ENCODE peak calls at places on chromosomes 3 and 15, in seven cellular contexts. X is cardiac muscle cell; N is MG63; U is brain microvascular endothelial cell; T is GM13977; Q is activated CD8-positive, alpha-beta memory T cell treated with anti-CD3 and anti-CD28 coated beads for 24 hours; R is stromal cell of bone marrow. J is an unnamed sample.

GRCh38 chr3:139173372-139174108 is 128.8 kb upstream of the PRR23C start:
- DNase-seq in X (no peak), N (peak; percentile 68), U (peak; percentile 3), T (no peak), Q (no peak), R (peak; percentile 45), J (no peak)

GRCh38 chr3:37229740-37230139 is 55.4 kb upstream of the LRRFIP2 start:
- DNase-seq in X (no peak), N (no peak), U (no peak), T (no peak), Q (no peak), R (no peak), J (no peak)

GRCh38 chr3:132180337-132180791 is 136.8 kb upstream of the ACP3 start:
- DNase-seq in X (peak; percentile 75), N (no peak), U (peak; percentile 38), T (peak; percentile 23), Q (no peak), R (peak; percentile 32), J (peak; percentile 76)

GRCh38 chr15:69973102-69973714 is 124.5 kb downstream of the TLE3 start:
- DNase-seq in X (peak; percentile 61), N (peak; percentile 25), U (peak; percentile 36), T (no peak), Q (no peak), R (no peak), J (peak; percentile 82)

GRCh38 chr3:132629928-132630327 is 29.7 kb downstream of the ACAD11 start:
- DNase-seq in X (peak; percentile 36), N (no peak), U (no peak), T (no peak), Q (no peak), R (peak; percentile 48), J (no peak)

GRCh38 chr3:12659316-12660015 is 4.5 kb downstream of the RAF1 start:
- DNase-seq in X (peak; percentile 34), N (no peak), U (no peak), T (no peak), Q (no peak), R (no peak), J (no peak)

GRCh38 chr3:109339186-109339585 is 1.8 kb upstream of the DPPA4 start:
- DNase-seq in X (no peak), N (no peak), U (no peak), T (no peak), Q (no peak), R (no peak), J (peak; percentile 88)

GRCh38 chr3:86990734-86991481 is at the start of gene VGLL3:
- DNase-seq in X (peak; percentile 94), N (peak; percentile 85), U (peak; percentile 95), T (peak; percentile 32), Q (no peak), R (peak; percentile 79), J (peak; percentile 90)

GRCh38 chr15:85620321-85621044 is 174.2 kb downstream of the KLHL25 start:
- DNase-seq in X (peak; percentile 80), N (no peak), U (no peak), T (no peak), Q (no peak), R (peak; percentile 75), J (peak; percentile 26)

GRCh38 chr3:43161684-43162512 is 56.0 kb upstream of the POMGNT2 start:
- DNase-seq in X (peak; percentile 76), N (no peak), U (peak; percentile 42), T (peak; percentile 25), Q (no peak), R (peak; percentile 58), J (peak; percentile 75)

GRCh38 chr15:62099171-62099601 is 32.4 kb downstream of the C2CD4A start:
- DNase-seq in X (peak; percentile 42), N (peak; percentile 7), U (peak; percentile 31), T (no peak), Q (no peak), R (peak; percentile 89), J (no peak)

GRCh38 chr3:181794036-181794790 is 82.5 kb downstream of the SOX2 start:
- DNase-seq in X (no peak), N (no peak), U (no peak), T (no peak), Q (no peak), R (no peak), J (no peak)

GRCh38 chr3:18853269-18853668 is 295.0 kb upstream of the KCNH8 start:
- DNase-seq in X (no peak), N (no peak), U (no peak), T (no peak), Q (no peak), R (no peak), J (no peak)

GRCh38 chr15:58401991-58402649 is 29.7 kb upstream of the LIPC start:
- DNase-seq in X (peak; percentile 70), N (peak; percentile 19), U (no peak), T (no peak), Q (no peak), R (no peak), J (peak; percentile 33)

GRCh38 chr3:99658274-99658673 is 19.9 kb downstream of the COL8A1 start:
- DNase-seq in X (no peak), N (no peak), U (no peak), T (no peak), Q (no peak), R (no peak), J (no peak)

GRCh38 chr3:57910988-57911387 is 97.2 kb upstream of the FLNB start:
- DNase-seq in X (peak; percentile 22), N (peak; percentile 1), U (peak; percentile 24), T (no peak), Q (no peak), R (no peak), J (peak; percentile 18)

GRCh38 chr3:62875103-62876002 is at the start of gene CADPS:
- DNase-seq in X (no peak), N (peak; percentile 21), U (no peak), T (no peak), Q (no peak), R (no peak), J (peak; percentile 43)

GRCh38 chr15:25850154-25851111 is 12.7 kb downstream of the ATP10A start:
- DNase-seq in X (peak; percentile 78), N (peak; percentile 82), U (peak; percentile 58), T (no peak), Q (peak; percentile 89), R (peak; percentile 69), J (peak; percentile 74)

GRCh38 chr3:123258811-123259420 is 57.2 kb downstream of the SEC22A start:
- DNase-seq in X (peak; percentile 80), N (no peak), U (peak; percentile 34), T (no peak), Q (no peak), R (peak; percentile 52), J (peak; percentile 83)

GRCh38 chr3:138450181-138450580 is 15.8 kb downstream of the ESYT3 start:
- DNase-seq in X (no peak), N (no peak), U (no peak), T (no peak), Q (no peak), R (no peak), J (no peak)

GRCh38 chr3:152183473-152183872 is 85.3 kb upstream of the MBNL1 start:
- DNase-seq in X (peak; percentile 63), N (peak; percentile 12), U (peak; percentile 43), T (no peak), Q (peak; percentile 72), R (no peak), J (peak; percentile 63)

GRCh38 chr3:172087198-172087597 is 47.8 kb downstream of the FNDC3B start:
- DNase-seq in X (peak; percentile 54), N (no peak), U (no peak), T (no peak), Q (no peak), R (no peak), J (no peak)

GRCh38 chr15:48559270-48559669 is 86.2 kb downstream of the FBN1 start:
- DNase-seq in X (peak; percentile 86), N (peak; percentile 80), U (peak; percentile 83), T (no peak), Q (no peak), R (peak; percentile 74), J (peak; percentile 87)

GRCh38 chr3:134008630-134009156 is 21.0 kb downstream of the SLCO2A1 start:
- DNase-seq in X (peak; percentile 75), N (peak; percentile 92), U (peak; percentile 78), T (no peak), Q (peak; percentile 4), R (peak; percentile 26), J (no peak)

GRCh38 chr3:30124435-30125390 is 481.7 kb upstream of the TGFBR2 start:
- DNase-seq in X (peak; percentile 64), N (no peak), U (peak; percentile 18), T (no peak), Q (no peak), R (no peak), J (no peak)

GRCh38 chr3:13823186-13823585 is 56.7 kb downstream of the WNT7A start:
- DNase-seq in X (no peak), N (no peak), U (no peak), T (no peak), Q (no peak), R (no peak), J (no peak)